ENCODE peak calls at places on chromosomes 13 and 19, in eight cellular contexts. One of them, this sample, is unnamed.

GRCh38 chr13:101473458-101473857 is 21.0 kb downstream of the ITGBL1 start:
- DNase-seq in stimulated activated CD4-positive, alpha-beta T cell treated with anti-CD3 and anti-CD28 coated beads, TNF-alpha, amount 100 ng/mL, for 4 hours: no peak
- DNase-seq in NCI-H1105: no peak
- DNase-seq in T-helper 17 cell: no peak
- DNase-seq in IMR-90: peak
- DNase-seq in midbrain: peak
- DNase-seq in amniotic stem cell: no peak
- DNase-seq in EL: peak
- DNase-seq in this sample: peak

GRCh38 chr13:98741741-98742435 is 10.6 kb downstream of the SLC15A1 start:
- DNase-seq in midbrain: no peak
- DNase-seq in T-helper 17 cell: no peak
- DNase-seq in NCI-H1105: no peak
- DNase-seq in IMR-90: no peak
- DNase-seq in amniotic stem cell: no peak
- DNase-seq in stimulated activated CD4-positive, alpha-beta T cell treated with anti-CD3 and anti-CD28 coated beads, TNF-alpha, amount 100 ng/mL, for 4 hours: no peak
- DNase-seq in EL: no peak
- DNase-seq in this sample: no peak

GRCh38 chr13:100234006-100234405 is 145.1 kb downstream of the PCCA start:
- DNase-seq in amniotic stem cell: no peak
- DNase-seq in EL: no peak
- DNase-seq in stimulated activated CD4-positive, alpha-beta T cell treated with anti-CD3 and anti-CD28 coated beads, TNF-alpha, amount 100 ng/mL, for 4 hours: no peak
- DNase-seq in T-helper 17 cell: no peak
- DNase-seq in NCI-H1105: peak
- DNase-seq in midbrain: no peak
- DNase-seq in IMR-90: no peak
- DNase-seq in this sample: no peak

GRCh38 chr13:98466634-98467236 is 110.2 kb downstream of the STK24 start:
- DNase-seq in stimulated activated CD4-positive, alpha-beta T cell treated with anti-CD3 and anti-CD28 coated beads, TNF-alpha, amount 100 ng/mL, for 4 hours: no peak
- DNase-seq in IMR-90: peak
- DNase-seq in T-helper 17 cell: no peak
- DNase-seq in NCI-H1105: no peak
- DNase-seq in amniotic stem cell: no peak
- DNase-seq in midbrain: no peak
- DNase-seq in EL: peak
- DNase-seq in this sample: no peak

GRCh38 chr19:33580026-33580644 is 41.6 kb upstream of the CHST8 start:
- DNase-seq in T-helper 17 cell: no peak
- DNase-seq in EL: no peak
- DNase-seq in NCI-H1105: no peak
- DNase-seq in midbrain: no peak
- DNase-seq in stimulated activated CD4-positive, alpha-beta T cell treated with anti-CD3 and anti-CD28 coated beads, TNF-alpha, amount 100 ng/mL, for 4 hours: no peak
- DNase-seq in IMR-90: no peak
- DNase-seq in amniotic stem cell: no peak
- DNase-seq in this sample: no peak

GRCh38 chr13:46639033-46639981 is 86.3 kb downstream of the LRCH1 start:
- DNase-seq in EL: no peak
- DNase-seq in stimulated activated CD4-positive, alpha-beta T cell treated with anti-CD3 and anti-CD28 coated beads, TNF-alpha, amount 100 ng/mL, for 4 hours: no peak
- DNase-seq in NCI-H1105: no peak
- DNase-seq in T-helper 17 cell: no peak
- DNase-seq in IMR-90: no peak
- DNase-seq in amniotic stem cell: no peak
- DNase-seq in midbrain: no peak
- DNase-seq in this sample: no peak

GRCh38 chr13:31207630-31208549 is 8.1 kb downstream of the B3GLCT start:
- DNase-seq in EL: peak
- DNase-seq in NCI-H1105: peak
- DNase-seq in amniotic stem cell: no peak
- DNase-seq in T-helper 17 cell: no peak
- DNase-seq in midbrain: no peak
- DNase-seq in stimulated activated CD4-positive, alpha-beta T cell treated with anti-CD3 and anti-CD28 coated beads, TNF-alpha, amount 100 ng/mL, for 4 hours: no peak
- DNase-seq in IMR-90: peak
- DNase-seq in this sample: no peak

GRCh38 chr19:8158411-8159074 is 9.2 kb upstream of the FBN3 start:
- DNase-seq in NCI-H1105: peak
- DNase-seq in EL: peak
- DNase-seq in T-helper 17 cell: no peak
- DNase-seq in midbrain: peak
- DNase-seq in amniotic stem cell: peak
- DNase-seq in IMR-90: peak
- DNase-seq in stimulated activated CD4-positive, alpha-beta T cell treated with anti-CD3 and anti-CD28 coated beads, TNF-alpha, amount 100 ng/mL, for 4 hours: peak
- DNase-seq in this sample: no peak

GRCh38 chr13:49219647-49220034 is 497 bp upstream of the MLNR start:
- DNase-seq in midbrain: no peak
- DNase-seq in IMR-90: no peak
- DNase-seq in NCI-H1105: no peak
- DNase-seq in stimulated activated CD4-positive, alpha-beta T cell treated with anti-CD3 and anti-CD28 coated beads, TNF-alpha, amount 100 ng/mL, for 4 hours: no peak
- DNase-seq in T-helper 17 cell: no peak
- DNase-seq in amniotic stem cell: no peak
- DNase-seq in EL: peak
- DNase-seq in this sample: no peak

GRCh38 chr19:5625641-5626040 is 2.8 kb downstream of the SAFB start:
- DNase-seq in NCI-H1105: no peak
- DNase-seq in amniotic stem cell: no peak
- DNase-seq in midbrain: no peak
- DNase-seq in EL: no peak
- DNase-seq in T-helper 17 cell: no peak
- DNase-seq in IMR-90: no peak
- DNase-seq in stimulated activated CD4-positive, alpha-beta T cell treated with anti-CD3 and anti-CD28 coated beads, TNF-alpha, amount 100 ng/mL, for 4 hours: no peak
- DNase-seq in this sample: no peak

GRCh38 chr13:84366484-84366883 is 484.2 kb upstream of the SLITRK1 start:
- DNase-seq in T-helper 17 cell: no peak
- DNase-seq in midbrain: no peak
- DNase-seq in NCI-H1105: no peak
- DNase-seq in EL: peak
- DNase-seq in IMR-90: peak
- DNase-seq in amniotic stem cell: no peak
- DNase-seq in stimulated activated CD4-positive, alpha-beta T cell treated with anti-CD3 and anti-CD28 coated beads, TNF-alpha, amount 100 ng/mL, for 4 hours: no peak
- DNase-seq in this sample: no peak

GRCh38 chr19:37964109-37964508 is 57.1 kb downstream of the SIPA1L3 start:
- DNase-seq in IMR-90: peak
- DNase-seq in NCI-H1105: no peak
- DNase-seq in T-helper 17 cell: no peak
- DNase-seq in stimulated activated CD4-positive, alpha-beta T cell treated with anti-CD3 and anti-CD28 coated beads, TNF-alpha, amount 100 ng/mL, for 4 hours: no peak
- DNase-seq in midbrain: no peak
- DNase-seq in amniotic stem cell: no peak
- DNase-seq in EL: peak
- DNase-seq in this sample: no peak

GRCh38 chr13:31835932-31836331 is 96.6 kb downstream of the RXFP2 start:
- DNase-seq in NCI-H1105: no peak
- DNase-seq in stimulated activated CD4-positive, alpha-beta T cell treated with anti-CD3 and anti-CD28 coated beads, TNF-alpha, amount 100 ng/mL, for 4 hours: no peak
- DNase-seq in EL: peak
- DNase-seq in IMR-90: peak
- DNase-seq in amniotic stem cell: no peak
- DNase-seq in T-helper 17 cell: no peak
- DNase-seq in midbrain: no peak
- DNase-seq in this sample: no peak

GRCh38 chr13:112079696-112080095 is 12.7 kb downstream of the SOX1 start:
- DNase-seq in IMR-90: no peak
- DNase-seq in EL: no peak
- DNase-seq in T-helper 17 cell: no peak
- DNase-seq in stimulated activated CD4-positive, alpha-beta T cell treated with anti-CD3 and anti-CD28 coated beads, TNF-alpha, amount 100 ng/mL, for 4 hours: no peak
- DNase-seq in amniotic stem cell: no peak
- DNase-seq in midbrain: no peak
- DNase-seq in NCI-H1105: no peak
- DNase-seq in this sample: no peak

GRCh38 chr13:40261361-40261760 is 405.1 kb downstream of the FOXO1 start:
- DNase-seq in stimulated activated CD4-positive, alpha-beta T cell treated with anti-CD3 and anti-CD28 coated beads, TNF-alpha, amount 100 ng/mL, for 4 hours: no peak
- DNase-seq in IMR-90: no peak
- DNase-seq in amniotic stem cell: no peak
- DNase-seq in NCI-H1105: no peak
- DNase-seq in EL: no peak
- DNase-seq in midbrain: no peak
- DNase-seq in T-helper 17 cell: no peak
- DNase-seq in this sample: no peak

GRCh38 chr19:14218615-14219330 is 12.8 kb upstream of the ADGRL1 start:
- DNase-seq in NCI-H1105: no peak
- DNase-seq in EL: no peak
- DNase-seq in amniotic stem cell: no peak
- DNase-seq in IMR-90: no peak
- DNase-seq in midbrain: no peak
- DNase-seq in T-helper 17 cell: no peak
- DNase-seq in stimulated activated CD4-positive, alpha-beta T cell treated with anti-CD3 and anti-CD28 coated beads, TNF-alpha, amount 100 ng/mL, for 4 hours: no peak
- DNase-seq in this sample: no peak

GRCh38 chr19:17184381-17184841 is 30.7 kb upstream of the USE1 start:
- DNase-seq in EL: no peak
- DNase-seq in T-helper 17 cell: no peak
- DNase-seq in midbrain: no peak
- DNase-seq in NCI-H1105: no peak
- DNase-seq in amniotic stem cell: no peak
- DNase-seq in IMR-90: peak
- DNase-seq in stimulated activated CD4-positive, alpha-beta T cell treated with anti-CD3 and anti-CD28 coated beads, TNF-alpha, amount 100 ng/mL, for 4 hours: peak
- DNase-seq in this sample: no peak

GRCh38 chr19:1177322-1178114 is 3.5 kb upstream of the SBNO2 start:
- DNase-seq in T-helper 17 cell: no peak
- DNase-seq in stimulated activated CD4-positive, alpha-beta T cell treated with anti-CD3 and anti-CD28 coated beads, TNF-alpha, amount 100 ng/mL, for 4 hours: no peak
- DNase-seq in NCI-H1105: no peak
- DNase-seq in EL: peak
- DNase-seq in amniotic stem cell: peak
- DNase-seq in midbrain: no peak
- DNase-seq in IMR-90: peak
- DNase-seq in this sample: no peak

GRCh38 chr13:91132381-91132780 is 215.1 kb upstream of the MIR17HG start:
- DNase-seq in stimulated activated CD4-positive, alpha-beta T cell treated with anti-CD3 and anti-CD28 coated beads, TNF-alpha, amount 100 ng/mL, for 4 hours: no peak
- DNase-seq in amniotic stem cell: no peak
- DNase-seq in midbrain: no peak
- DNase-seq in IMR-90: no peak
- DNase-seq in T-helper 17 cell: no peak
- DNase-seq in NCI-H1105: no peak
- DNase-seq in EL: no peak
- DNase-seq in this sample: no peak

GRCh38 chr19:55358493-55358892 is 4.0 kb upstream of the COX6B2 start:
- DNase-seq in EL: no peak
- DNase-seq in NCI-H1105: no peak
- DNase-seq in midbrain: no peak
- DNase-seq in stimulated activated CD4-positive, alpha-beta T cell treated with anti-CD3 and anti-CD28 coated beads, TNF-alpha, amount 100 ng/mL, for 4 hours: no peak
- DNase-seq in amniotic stem cell: no peak
- DNase-seq in T-helper 17 cell: no peak
- DNase-seq in IMR-90: no peak
- DNase-seq in this sample: no peak

GRCh38 chr13:100694722-100695644 is 20.4 kb upstream of the TMTC4 start:
- DNase-seq in amniotic stem cell: no peak
- DNase-seq in midbrain: peak
- DNase-seq in EL: peak
- DNase-seq in NCI-H1105: no peak
- DNase-seq in T-helper 17 cell: no peak
- DNase-seq in stimulated activated CD4-positive, alpha-beta T cell treated with anti-CD3 and anti-CD28 coated beads, TNF-alpha, amount 100 ng/mL, for 4 hours: no peak
- DNase-seq in IMR-90: peak
- DNase-seq in this sample: peak

GRCh38 chr13:106503272-106503671 is 32.2 kb downstream of the EFNB2 start:
- DNase-seq in stimulated activated CD4-positive, alpha-beta T cell treated with anti-CD3 and anti-CD28 coated beads, TNF-alpha, amount 100 ng/mL, for 4 hours: no peak
- DNase-seq in IMR-90: no peak
- DNase-seq in EL: no peak
- DNase-seq in T-helper 17 cell: no peak
- DNase-seq in midbrain: no peak
- DNase-seq in amniotic stem cell: no peak
- DNase-seq in NCI-H1105: no peak
- DNase-seq in this sample: no peak

GRCh38 chr13:85031771-85032170 is 767.4 kb downstream of the SLITRK6 start:
- DNase-seq in NCI-H1105: no peak
- DNase-seq in stimulated activated CD4-positive, alpha-beta T cell treated with anti-CD3 and anti-CD28 coated beads, TNF-alpha, amount 100 ng/mL, for 4 hours: no peak
- DNase-seq in amniotic stem cell: no peak
- DNase-seq in EL: no peak
- DNase-seq in IMR-90: no peak
- DNase-seq in midbrain: no peak
- DNase-seq in T-helper 17 cell: no peak
- DNase-seq in this sample: no peak

GRCh38 chr13:41696163-41697003 is 239.0 kb downstream of the RGCC start:
- DNase-seq in NCI-H1105: no peak
- DNase-seq in amniotic stem cell: peak
- DNase-seq in T-helper 17 cell: no peak
- DNase-seq in EL: peak
- DNase-seq in IMR-90: peak
- DNase-seq in stimulated activated CD4-positive, alpha-beta T cell treated with anti-CD3 and anti-CD28 coated beads, TNF-alpha, amount 100 ng/mL, for 4 hours: no peak
- DNase-seq in midbrain: no peak
- DNase-seq in this sample: no peak

GRCh38 chr19:19115954-19116353 is 22.3 kb downstream of the TMEM161A start:
- DNase-seq in EL: peak
- DNase-seq in amniotic stem cell: no peak
- DNase-seq in T-helper 17 cell: no peak
- DNase-seq in NCI-H1105: no peak
- DNase-seq in midbrain: no peak
- DNase-seq in stimulated activated CD4-positive, alpha-beta T cell treated with anti-CD3 and anti-CD28 coated beads, TNF-alpha, amount 100 ng/mL, for 4 hours: peak
- DNase-seq in IMR-90: no peak
- DNase-seq in this sample: no peak

GRCh38 chr19:11446652-11447301 is 11.3 kb downstream of the PRKCSH start:
- DNase-seq in midbrain: peak
- DNase-seq in amniotic stem cell: no peak
- DNase-seq in T-helper 17 cell: peak
- DNase-seq in EL: peak
- DNase-seq in IMR-90: no peak
- DNase-seq in NCI-H1105: no peak
- DNase-seq in stimulated activated CD4-positive, alpha-beta T cell treated with anti-CD3 and anti-CD28 coated beads, TNF-alpha, amount 100 ng/mL, for 4 hours: no peak
- DNase-seq in this sample: peak

GRCh38 chr19:18751571-18751970 is 39.5 kb downstream of the COMP start:
- DNase-seq in amniotic stem cell: no peak
- DNase-seq in EL: no peak
- DNase-seq in T-helper 17 cell: no peak
- DNase-seq in NCI-H1105: no peak
- DNase-seq in midbrain: no peak
- DNase-seq in stimulated activated CD4-positive, alpha-beta T cell treated with anti-CD3 and anti-CD28 coated beads, TNF-alpha, amount 100 ng/mL, for 4 hours: no peak
- DNase-seq in IMR-90: no peak
- DNase-seq in this sample: no peak